ENCODE peak calls at places on chromosome 10, in eight cellular contexts. One of them, this sample, is unnamed.

GRCh38 chr10:129758180-129758579 is 205.9 kb downstream of the EBF3 start:
- DNase-seq in GM23338: no peak
- DNase-seq in pancreas: no peak
- DNase-seq in tibial nerve: no peak
- DNase-seq in CD4-positive, alpha-beta T cell: no peak
- DNase-seq in psoas muscle: no peak
- DNase-seq in HCT116: no peak
- DNase-seq in WERI-Rb-1: no peak
- DNase-seq in this sample: peak

GRCh38 chr10:103843045-103843444 is 12.3 kb downstream of the SH3PXD2A start:
- DNase-seq in psoas muscle: no peak
- DNase-seq in tibial nerve: no peak
- DNase-seq in pancreas: no peak
- DNase-seq in HCT116: no peak
- DNase-seq in WERI-Rb-1: no peak
- DNase-seq in CD4-positive, alpha-beta T cell: no peak
- DNase-seq in GM23338: no peak
- DNase-seq in this sample: no peak

GRCh38 chr10:590721-591120 is 98.7 kb downstream of the DIP2C start:
- DNase-seq in tibial nerve: no peak
- DNase-seq in WERI-Rb-1: no peak
- DNase-seq in psoas muscle: no peak
- DNase-seq in HCT116: no peak
- DNase-seq in pancreas: no peak
- DNase-seq in GM23338: no peak
- DNase-seq in CD4-positive, alpha-beta T cell: no peak
- DNase-seq in this sample: no peak

GRCh38 chr10:132484922-132485321 is 52.7 kb upstream of the INPP5A start:
- DNase-seq in tibial nerve: no peak
- DNase-seq in GM23338: no peak
- DNase-seq in psoas muscle: no peak
- DNase-seq in WERI-Rb-1: no peak
- DNase-seq in pancreas: no peak
- DNase-seq in CD4-positive, alpha-beta T cell: no peak
- DNase-seq in HCT116: no peak
- DNase-seq in this sample: no peak

GRCh38 chr10:66625709-66626590 is 299.9 kb upstream of the LRRTM3 start:
- DNase-seq in HCT116: no peak
- DNase-seq in pancreas: no peak
- DNase-seq in tibial nerve: no peak
- DNase-seq in psoas muscle: no peak
- DNase-seq in CD4-positive, alpha-beta T cell: no peak
- DNase-seq in GM23338: no peak
- DNase-seq in WERI-Rb-1: no peak
- DNase-seq in this sample: no peak

GRCh38 chr10:131760416-131761166 is 140.2 kb upstream of the PPP2R2D start:
- DNase-seq in psoas muscle: no peak
- DNase-seq in HCT116: no peak
- DNase-seq in GM23338: peak
- DNase-seq in WERI-Rb-1: no peak
- DNase-seq in tibial nerve: no peak
- DNase-seq in pancreas: no peak
- DNase-seq in CD4-positive, alpha-beta T cell: no peak
- DNase-seq in this sample: no peak

GRCh38 chr10:15571570-15571969 is 148.2 kb downstream of the ITGA8 start:
- DNase-seq in WERI-Rb-1: no peak
- DNase-seq in tibial nerve: peak
- DNase-seq in psoas muscle: no peak
- DNase-seq in HCT116: no peak
- DNase-seq in pancreas: peak
- DNase-seq in GM23338: no peak
- DNase-seq in CD4-positive, alpha-beta T cell: no peak
- DNase-seq in this sample: no peak

GRCh38 chr10:52314822-52315552 is 906 bp downstream of the DKK1 start:
- DNase-seq in HCT116: no peak
- DNase-seq in tibial nerve: no peak
- DNase-seq in CD4-positive, alpha-beta T cell: no peak
- DNase-seq in GM23338: peak
- DNase-seq in psoas muscle: no peak
- DNase-seq in pancreas: peak
- DNase-seq in WERI-Rb-1: no peak
- DNase-seq in this sample: no peak

GRCh38 chr10:132774905-132775863 is 10.8 kb downstream of the NKX6-2 start:
- DNase-seq in GM23338: peak
- DNase-seq in pancreas: peak
- DNase-seq in WERI-Rb-1: no peak
- DNase-seq in psoas muscle: no peak
- DNase-seq in CD4-positive, alpha-beta T cell: no peak
- DNase-seq in HCT116: peak
- DNase-seq in tibial nerve: no peak
- DNase-seq in this sample: peak

GRCh38 chr10:117131390-117132327 is 6.4 kb downstream of the VAX1 start:
- DNase-seq in HCT116: no peak
- DNase-seq in tibial nerve: no peak
- DNase-seq in CD4-positive, alpha-beta T cell: no peak
- DNase-seq in WERI-Rb-1: no peak
- DNase-seq in psoas muscle: no peak
- DNase-seq in GM23338: peak
- DNase-seq in pancreas: no peak
- DNase-seq in this sample: no peak

GRCh38 chr10:77531441-77532001 is 106.1 kb downstream of the KCNMA1 start:
- DNase-seq in tibial nerve: no peak
- DNase-seq in psoas muscle: peak
- DNase-seq in pancreas: no peak
- DNase-seq in HCT116: peak
- DNase-seq in CD4-positive, alpha-beta T cell: no peak
- DNase-seq in WERI-Rb-1: peak
- DNase-seq in GM23338: no peak
- DNase-seq in this sample: no peak

GRCh38 chr10:125824736-125825135 is 1.4 kb downstream of the BCCIP start:
- DNase-seq in HCT116: no peak
- DNase-seq in tibial nerve: no peak
- DNase-seq in pancreas: no peak
- DNase-seq in CD4-positive, alpha-beta T cell: no peak
- DNase-seq in psoas muscle: no peak
- DNase-seq in GM23338: no peak
- DNase-seq in WERI-Rb-1: no peak
- DNase-seq in this sample: no peak

GRCh38 chr10:109701583-109702215 is 221.6 kb downstream of the XPNPEP1 start:
- DNase-seq in GM23338: no peak
- DNase-seq in tibial nerve: no peak
- DNase-seq in pancreas: no peak
- DNase-seq in HCT116: no peak
- DNase-seq in psoas muscle: no peak
- DNase-seq in CD4-positive, alpha-beta T cell: no peak
- DNase-seq in WERI-Rb-1: no peak
- DNase-seq in this sample: no peak

GRCh38 chr10:112446055-112446854 is 459 bp downstream of the ZDHHC6 start:
- DNase-seq in GM23338: no peak
- DNase-seq in WERI-Rb-1: no peak
- DNase-seq in pancreas: no peak
- DNase-seq in HCT116: no peak
- DNase-seq in tibial nerve: no peak
- DNase-seq in psoas muscle: no peak
- DNase-seq in CD4-positive, alpha-beta T cell: peak
- DNase-seq in this sample: no peak

GRCh38 chr10:123380491-123381085 is 226.4 kb downstream of the BUB3 start:
- DNase-seq in HCT116: no peak
- DNase-seq in pancreas: no peak
- DNase-seq in WERI-Rb-1: no peak
- DNase-seq in GM23338: peak
- DNase-seq in tibial nerve: no peak
- DNase-seq in psoas muscle: no peak
- DNase-seq in CD4-positive, alpha-beta T cell: no peak
- DNase-seq in this sample: no peak

GRCh38 chr10:92810934-92811532 is 37.3 kb upstream of the EXOC6 start:
- DNase-seq in psoas muscle: no peak
- DNase-seq in CD4-positive, alpha-beta T cell: no peak
- DNase-seq in tibial nerve: no peak
- DNase-seq in GM23338: no peak
- DNase-seq in WERI-Rb-1: no peak
- DNase-seq in pancreas: no peak
- DNase-seq in HCT116: no peak
- DNase-seq in this sample: no peak

GRCh38 chr10:43868362-43868672 is 219.6 kb upstream of the ZNF32 start:
- DNase-seq in CD4-positive, alpha-beta T cell: no peak
- DNase-seq in GM23338: no peak
- DNase-seq in tibial nerve: no peak
- DNase-seq in HCT116: no peak
- DNase-seq in WERI-Rb-1: no peak
- DNase-seq in psoas muscle: no peak
- DNase-seq in pancreas: no peak
- DNase-seq in this sample: no peak

GRCh38 chr10:119769886-119770285 is 44.0 kb downstream of the INPP5F start:
- DNase-seq in GM23338: no peak
- DNase-seq in psoas muscle: no peak
- DNase-seq in CD4-positive, alpha-beta T cell: no peak
- DNase-seq in HCT116: no peak
- DNase-seq in tibial nerve: no peak
- DNase-seq in WERI-Rb-1: no peak
- DNase-seq in pancreas: no peak
- DNase-seq in this sample: no peak

GRCh38 chr10:99540673-99541531 is 8.2 kb downstream of the NKX2-3 start:
- DNase-seq in HCT116: no peak
- DNase-seq in CD4-positive, alpha-beta T cell: no peak
- DNase-seq in psoas muscle: no peak
- DNase-seq in GM23338: peak
- DNase-seq in pancreas: peak
- DNase-seq in WERI-Rb-1: peak
- DNase-seq in tibial nerve: no peak
- DNase-seq in this sample: peak

GRCh38 chr10:96614515-96614914 is 27.7 kb upstream of the TM9SF3 start:
- DNase-seq in psoas muscle: no peak
- DNase-seq in pancreas: no peak
- DNase-seq in GM23338: no peak
- DNase-seq in HCT116: peak
- DNase-seq in tibial nerve: no peak
- DNase-seq in WERI-Rb-1: no peak
- DNase-seq in CD4-positive, alpha-beta T cell: no peak
- DNase-seq in this sample: no peak

GRCh38 chr10:68077026-68077425 is 1.9 kb upstream of the HERC4 start:
- DNase-seq in tibial nerve: no peak
- DNase-seq in HCT116: no peak
- DNase-seq in CD4-positive, alpha-beta T cell: no peak
- DNase-seq in WERI-Rb-1: no peak
- DNase-seq in psoas muscle: no peak
- DNase-seq in GM23338: no peak
- DNase-seq in pancreas: no peak
- DNase-seq in this sample: no peak

GRCh38 chr10:132489053-132489703 is 48.4 kb upstream of the INPP5A start:
- DNase-seq in HCT116: no peak
- DNase-seq in WERI-Rb-1: no peak
- DNase-seq in psoas muscle: peak
- DNase-seq in pancreas: no peak
- DNase-seq in CD4-positive, alpha-beta T cell: no peak
- DNase-seq in GM23338: no peak
- DNase-seq in tibial nerve: no peak
- DNase-seq in this sample: no peak

GRCh38 chr10:68526634-68527132 is 640 bp downstream of the SLC25A16 start:
- DNase-seq in CD4-positive, alpha-beta T cell: no peak
- DNase-seq in HCT116: no peak
- DNase-seq in psoas muscle: no peak
- DNase-seq in pancreas: no peak
- DNase-seq in tibial nerve: no peak
- DNase-seq in WERI-Rb-1: no peak
- DNase-seq in GM23338: no peak
- DNase-seq in this sample: no peak

GRCh38 chr10:50395279-50395678 is 144.0 kb upstream of the ASAH2 start:
- DNase-seq in HCT116: no peak
- DNase-seq in pancreas: no peak
- DNase-seq in psoas muscle: no peak
- DNase-seq in CD4-positive, alpha-beta T cell: no peak
- DNase-seq in WERI-Rb-1: no peak
- DNase-seq in tibial nerve: no peak
- DNase-seq in GM23338: no peak
- DNase-seq in this sample: no peak

DNA sequence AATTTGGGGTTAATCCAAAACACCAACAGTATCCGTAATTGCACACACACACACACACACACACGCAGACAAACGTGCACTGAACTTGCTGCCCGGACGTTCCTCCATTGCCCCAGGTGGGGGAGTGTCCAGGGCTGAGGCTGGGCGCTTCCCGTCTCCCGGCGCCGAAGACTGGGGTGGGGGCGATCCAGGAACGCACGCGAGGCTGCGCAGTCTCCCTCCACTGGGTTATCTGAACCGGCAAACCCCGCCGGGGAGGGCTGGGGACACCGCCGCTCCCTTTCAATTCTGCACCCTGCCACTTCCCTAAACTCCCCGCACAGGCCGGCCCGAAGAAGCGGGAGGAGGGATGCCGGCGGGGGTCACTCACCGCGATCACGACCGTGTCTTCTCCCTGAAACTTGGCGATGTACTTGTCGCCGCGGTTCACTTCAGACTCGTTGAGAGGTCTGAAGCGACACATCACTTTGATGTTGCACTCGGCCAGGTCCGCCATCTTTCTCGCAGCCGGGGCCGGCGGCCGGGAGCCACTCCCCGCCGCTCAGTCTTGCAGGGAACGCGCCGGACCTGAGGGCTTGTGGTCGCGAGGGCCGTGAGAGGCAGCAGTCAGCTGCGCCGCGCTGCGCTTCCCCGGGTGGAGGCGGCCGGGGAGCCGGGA is 618 bp downstream of the KIF5B start:
- DNase-seq in CD4-positive, alpha-beta T cell: peak
- DNase-seq in tibial nerve: peak
- DNase-seq in psoas muscle: peak
- DNase-seq in WERI-Rb-1: peak
- DNase-seq in HCT116: no peak
- DNase-seq in pancreas: peak
- DNase-seq in GM23338: peak
- DNase-seq in this sample: peak
- TF ChIP-seq CTCF in CD4-positive, alpha-beta T cell: no peak
- TF ChIP-seq CTCF in tibial nerve: no peak
- TF ChIP-seq CTCF in psoas muscle: no peak
- TF ChIP-seq CTCF in WERI-Rb-1: no peak
- TF ChIP-seq CTCF in HCT116: no peak
- TF ChIP-seq CTCF in pancreas: no peak
- TF ChIP-seq CTCF in GM23338: no peak
- TF ChIP-seq CTCF in this sample: no peak

GRCh38 chr10:12606461-12606860 is 257.1 kb downstream of the CAMK1D start:
- DNase-seq in GM23338: no peak
- DNase-seq in psoas muscle: no peak
- DNase-seq in CD4-positive, alpha-beta T cell: no peak
- DNase-seq in HCT116: no peak
- DNase-seq in tibial nerve: no peak
- DNase-seq in WERI-Rb-1: no peak
- DNase-seq in pancreas: no peak
- DNase-seq in this sample: no peak
- H3K27ac ChIP-seq in GM23338: no peak
- H3K27ac ChIP-seq in psoas muscle: no peak
- H3K27ac ChIP-seq in CD4-positive, alpha-beta T cell: peak
- H3K27ac ChIP-seq in HCT116: no peak
- H3K27ac ChIP-seq in tibial nerve: no peak
- H3K27ac ChIP-seq in WERI-Rb-1: no peak
- H3K27ac ChIP-seq in pancreas: peak
- H3K27ac ChIP-seq in this sample: peak

GRCh38 chr10:89426230-89426868 is 12.0 kb downstream of the IFIT5 start:
- DNase-seq in GM23338: peak
- DNase-seq in HCT116: no peak
- DNase-seq in tibial nerve: no peak
- DNase-seq in pancreas: no peak
- DNase-seq in WERI-Rb-1: no peak
- DNase-seq in CD4-positive, alpha-beta T cell: no peak
- DNase-seq in psoas muscle: no peak
- DNase-seq in this sample: no peak
- TF ChIP-seq CTCF in GM23338: peak
- TF ChIP-seq CTCF in HCT116: peak
- TF ChIP-seq CTCF in tibial nerve: peak
- TF ChIP-seq CTCF in pancreas: peak
- TF ChIP-seq CTCF in WERI-Rb-1: peak
- TF ChIP-seq CTCF in CD4-positive, alpha-beta T cell: peak
- TF ChIP-seq CTCF in psoas muscle: peak
- TF ChIP-seq CTCF in this sample: peak

GRCh38 chr10:78763651-78764395 is 304.9 kb upstream of the ZMIZ1 start:
- DNase-seq in pancreas: no peak
- DNase-seq in HCT116: no peak
- DNase-seq in CD4-positive, alpha-beta T cell: no peak
- DNase-seq in psoas muscle: no peak
- DNase-seq in GM23338: no peak
- DNase-seq in tibial nerve: peak
- DNase-seq in WERI-Rb-1: no peak
- DNase-seq in this sample: no peak
- H3K27ac ChIP-seq in pancreas: peak
- H3K27ac ChIP-seq in HCT116: no peak
- H3K27ac ChIP-seq in CD4-positive, alpha-beta T cell: no peak
- H3K27ac ChIP-seq in psoas muscle: no peak
- H3K27ac ChIP-seq in GM23338: no peak
- H3K27ac ChIP-seq in tibial nerve: peak
- H3K27ac ChIP-seq in WERI-Rb-1: no peak
- H3K27ac ChIP-seq in this sample: no peak